ENCODE peak calls at places on chromosomes 2 and 18, in five cellular contexts. One of them, this sample, is unnamed. For H3K4me1, the result is how much of the 10 kb centered on the place peaks cover.

GRCh38 chr2:190953257-190953656 is 60.7 kb downstream of the STAT1 start:
- DNase-seq in CD8-positive, alpha-beta memory T cell: no peak
- DNase-seq in left lung: no peak
- DNase-seq in adrenal gland: no peak
- DNase-seq in prostate gland: no peak
- DNase-seq in this sample: no peak

GRCh38 chr18:11937874-11938478 is 29.9 kb upstream of the MPPE1 start:
- DNase-seq in prostate gland: peak
- DNase-seq in left lung: peak
- DNase-seq in adrenal gland: peak
- DNase-seq in CD8-positive, alpha-beta memory T cell: peak
- DNase-seq in this sample: peak

GRCh38 chr2:119888673-119889072 is 124.2 kb upstream of the EPB41L5 start:
- DNase-seq in prostate gland: no peak
- DNase-seq in left lung: no peak
- DNase-seq in CD8-positive, alpha-beta memory T cell: no peak
- DNase-seq in adrenal gland: no peak
- DNase-seq in this sample: no peak

GRCh38 chr18:38256366-38256765 is 690.8 kb upstream of the CELF4 start:
- DNase-seq in prostate gland: no peak
- DNase-seq in CD8-positive, alpha-beta memory T cell: no peak
- DNase-seq in adrenal gland: no peak
- DNase-seq in left lung: no peak
- DNase-seq in this sample: no peak

GRCh38 chr2:110682267-110682666 is 4.4 kb upstream of the BUB1 start:
- DNase-seq in prostate gland: no peak
- DNase-seq in left lung: no peak
- DNase-seq in adrenal gland: no peak
- DNase-seq in CD8-positive, alpha-beta memory T cell: no peak
- DNase-seq in this sample: no peak

GRCh38 chr2:5673861-5674240 is 18.3 kb upstream of the SOX11 start:
- DNase-seq in left lung: no peak
- DNase-seq in adrenal gland: no peak
- DNase-seq in prostate gland: no peak
- DNase-seq in CD8-positive, alpha-beta memory T cell: no peak
- DNase-seq in this sample: no peak

GRCh38 chr2:98875081-98875728 is 60.8 kb downstream of the CRACDL start:
- DNase-seq in CD8-positive, alpha-beta memory T cell: no peak
- DNase-seq in adrenal gland: no peak
- DNase-seq in left lung: no peak
- DNase-seq in prostate gland: no peak
- DNase-seq in this sample: no peak

GRCh38 chr2:218224206-218224605 is 7.2 kb downstream of the ARPC2 start:
- DNase-seq in CD8-positive, alpha-beta memory T cell: no peak
- DNase-seq in left lung: no peak
- DNase-seq in adrenal gland: no peak
- DNase-seq in prostate gland: no peak
- DNase-seq in this sample: no peak

GRCh38 chr18:69567813-69568488 is 167.3 kb downstream of the DOK6 start:
- DNase-seq in CD8-positive, alpha-beta memory T cell: no peak
- DNase-seq in adrenal gland: no peak
- DNase-seq in left lung: peak
- DNase-seq in prostate gland: no peak
- DNase-seq in this sample: no peak

GRCh38 chr2:191636235-191636543 is 41.7 kb upstream of the NABP1 start:
- DNase-seq in adrenal gland: no peak
- DNase-seq in left lung: no peak
- DNase-seq in prostate gland: no peak
- DNase-seq in CD8-positive, alpha-beta memory T cell: no peak
- DNase-seq in this sample: no peak

GRCh38 chr2:133888107-133888506 is 319.8 kb upstream of the NCKAP5 start:
- DNase-seq in adrenal gland: no peak
- DNase-seq in prostate gland: no peak
- DNase-seq in CD8-positive, alpha-beta memory T cell: no peak
- DNase-seq in left lung: no peak
- DNase-seq in this sample: no peak

GRCh38 chr2:16948073-16948472 is 282.4 kb upstream of the CYRIA start:
- DNase-seq in adrenal gland: no peak
- DNase-seq in left lung: no peak
- DNase-seq in CD8-positive, alpha-beta memory T cell: no peak
- DNase-seq in prostate gland: no peak
- DNase-seq in this sample: no peak

GRCh38 chr2:233764264-233764663 is 4.2 kb downstream of the UGT1A1 start:
- DNase-seq in adrenal gland: no peak
- DNase-seq in prostate gland: no peak
- DNase-seq in left lung: no peak
- DNase-seq in CD8-positive, alpha-beta memory T cell: no peak
- DNase-seq in this sample: no peak

GRCh38 chr2:692767-693166 is 15.6 kb upstream of the TMEM18 start:
- DNase-seq in prostate gland: no peak
- DNase-seq in CD8-positive, alpha-beta memory T cell: no peak
- DNase-seq in adrenal gland: no peak
- DNase-seq in left lung: peak
- DNase-seq in this sample: no peak

GRCh38 chr2:35606394-35606793 is 749.2 kb upstream of the CRIM1 start:
- DNase-seq in prostate gland: no peak
- DNase-seq in left lung: no peak
- DNase-seq in adrenal gland: no peak
- DNase-seq in CD8-positive, alpha-beta memory T cell: no peak
- DNase-seq in this sample: no peak

GRCh38 chr18:27656167-27656778 is 471.2 kb upstream of the CHST9 start:
- DNase-seq in prostate gland: no peak
- DNase-seq in CD8-positive, alpha-beta memory T cell: no peak
- DNase-seq in adrenal gland: no peak
- DNase-seq in left lung: no peak
- DNase-seq in this sample: no peak

GRCh38 chr2:232632904-232633412 is 446 bp upstream of the EFHD1 start:
- DNase-seq in left lung: peak
- DNase-seq in prostate gland: no peak
- DNase-seq in adrenal gland: no peak
- DNase-seq in CD8-positive, alpha-beta memory T cell: no peak
- DNase-seq in this sample: peak

GRCh38 chr18:2653467-2653866 is 2.1 kb upstream of the SMCHD1 start:
- DNase-seq in prostate gland: no peak
- DNase-seq in adrenal gland: no peak
- DNase-seq in left lung: no peak
- DNase-seq in CD8-positive, alpha-beta memory T cell: no peak
- DNase-seq in this sample: no peak

GRCh38 chr2:102084651-102085050 is 57.9 kb upstream of the IL1R1 start:
- DNase-seq in prostate gland: no peak
- DNase-seq in left lung: no peak
- DNase-seq in adrenal gland: no peak
- DNase-seq in CD8-positive, alpha-beta memory T cell: no peak
- DNase-seq in this sample: no peak

GRCh38 chr2:219247678-219248642 is 2.7 kb downstream of the STK16 start:
- DNase-seq in CD8-positive, alpha-beta memory T cell: peak
- DNase-seq in prostate gland: no peak
- DNase-seq in adrenal gland: no peak
- DNase-seq in left lung: no peak
- DNase-seq in this sample: peak

GRCh38 chr18:75346671-75347070 is 80.8 kb downstream of the SMIM21 start:
- DNase-seq in CD8-positive, alpha-beta memory T cell: no peak
- DNase-seq in prostate gland: no peak
- DNase-seq in left lung: no peak
- DNase-seq in adrenal gland: no peak
- DNase-seq in this sample: no peak

GRCh38 chr2:74286725-74287124 is 56.5 kb downstream of the SLC4A5 start:
- DNase-seq in CD8-positive, alpha-beta memory T cell: no peak
- DNase-seq in left lung: no peak
- DNase-seq in adrenal gland: no peak
- DNase-seq in prostate gland: no peak
- DNase-seq in this sample: no peak

GRCh38 chr2:199458806-199459285 is 1.1 kb upstream of the SATB2 start:
- DNase-seq in adrenal gland: no peak
- DNase-seq in left lung: peak
- DNase-seq in CD8-positive, alpha-beta memory T cell: no peak
- DNase-seq in prostate gland: no peak
- DNase-seq in this sample: peak

GRCh38 chr2:199458017-199458805 is 472 bp upstream of the SATB2 start:
- DNase-seq in prostate gland: no peak
- DNase-seq in CD8-positive, alpha-beta memory T cell: no peak
- DNase-seq in left lung: peak
- DNase-seq in adrenal gland: peak
- DNase-seq in this sample: peak

GRCh38 chr2:199460808-199461454 is 3.2 kb upstream of the SATB2 start:
- DNase-seq in adrenal gland: no peak
- DNase-seq in CD8-positive, alpha-beta memory T cell: no peak
- DNase-seq in left lung: no peak
- DNase-seq in prostate gland: no peak
- DNase-seq in this sample: no peak

GRCh38 chr2:199460101-199460671 is 2.4 kb upstream of the SATB2 start:
- DNase-seq in left lung: no peak
- DNase-seq in prostate gland: no peak
- DNase-seq in adrenal gland: no peak
- DNase-seq in CD8-positive, alpha-beta memory T cell: no peak
- DNase-seq in this sample: no peak

DNA sequence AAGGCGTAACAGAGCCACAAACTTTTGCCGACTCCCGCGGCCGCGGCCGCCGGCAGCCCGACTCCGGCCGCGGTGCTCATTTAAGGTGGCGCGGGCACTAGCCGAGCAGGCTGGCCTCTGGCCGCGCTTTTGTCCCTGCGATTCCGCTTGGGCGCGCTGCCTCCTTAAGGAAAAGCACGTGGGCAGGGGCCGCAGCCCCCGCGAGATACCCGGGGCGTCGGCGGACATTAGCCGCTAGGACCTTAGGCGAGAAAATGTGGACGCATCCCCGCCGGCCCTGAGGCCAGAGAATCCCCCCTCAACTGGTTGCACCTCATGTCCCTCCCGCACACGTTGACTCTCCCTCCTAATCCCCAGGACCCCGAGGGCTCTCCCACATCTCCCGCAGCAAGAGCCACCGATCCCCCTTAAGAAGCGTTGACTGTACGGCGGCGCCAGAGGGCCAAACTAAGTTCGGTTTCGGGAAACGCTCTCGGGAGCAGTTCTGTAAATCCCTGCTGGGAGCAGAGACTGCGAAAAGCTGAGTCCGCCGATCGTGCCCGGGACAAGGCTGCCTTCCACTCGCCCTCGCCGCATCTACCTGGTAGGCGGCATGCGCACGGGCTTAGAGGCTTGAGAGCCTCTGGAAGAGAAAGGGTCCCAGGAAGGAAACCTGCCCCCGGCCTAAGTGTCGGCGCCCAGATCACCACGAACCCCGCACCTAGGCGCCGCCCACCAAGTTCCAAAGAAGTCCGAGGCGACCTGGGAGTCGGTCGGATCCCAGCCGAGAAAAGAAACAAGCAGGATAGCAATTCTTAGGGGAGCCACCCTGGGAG is 1.8 kb upstream of the SATB2 start:
- DNase-seq in prostate gland: peak
- DNase-seq in adrenal gland: peak
- DNase-seq in CD8-positive, alpha-beta memory T cell: peak
- DNase-seq in left lung: peak
- DNase-seq in this sample: peak
- H3K4me1 ChIP-seq in prostate gland: under half
- H3K4me1 ChIP-seq in adrenal gland: under half
- H3K4me1 ChIP-seq in CD8-positive, alpha-beta memory T cell: under half
- H3K4me1 ChIP-seq in left lung: half or more
- H3K4me1 ChIP-seq in this sample: under half

GRCh38 chr18:62876106-62876505 is 160.8 kb downstream of the PHLPP1 start:
- DNase-seq in left lung: no peak
- DNase-seq in CD8-positive, alpha-beta memory T cell: no peak
- DNase-seq in adrenal gland: no peak
- DNase-seq in prostate gland: no peak
- DNase-seq in this sample: no peak

GRCh38 chr18:62880034-62880433 is 164.7 kb downstream of the PHLPP1 start:
- DNase-seq in CD8-positive, alpha-beta memory T cell: no peak
- DNase-seq in adrenal gland: no peak
- DNase-seq in prostate gland: no peak
- DNase-seq in left lung: no peak
- DNase-seq in this sample: no peak

GRCh38 chr18:62876828-62877227 is 161.5 kb downstream of the PHLPP1 start:
- DNase-seq in CD8-positive, alpha-beta memory T cell: no peak
- DNase-seq in left lung: no peak
- DNase-seq in prostate gland: no peak
- DNase-seq in adrenal gland: no peak
- DNase-seq in this sample: no peak

GRCh38 chr18:62877448-62878221 is 162.3 kb downstream of the PHLPP1 start:
- DNase-seq in adrenal gland: no peak
- DNase-seq in CD8-positive, alpha-beta memory T cell: no peak
- DNase-seq in prostate gland: no peak
- DNase-seq in left lung: no peak
- DNase-seq in this sample: no peak

GRCh38 chr18:62878305-62878704 is 163.0 kb downstream of the PHLPP1 start:
- DNase-seq in CD8-positive, alpha-beta memory T cell: no peak
- DNase-seq in prostate gland: no peak
- DNase-seq in adrenal gland: no peak
- DNase-seq in left lung: no peak
- DNase-seq in this sample: no peak
- H3K27ac ChIP-seq in CD8-positive, alpha-beta memory T cell: no peak
- H3K27ac ChIP-seq in prostate gland: no peak
- H3K27ac ChIP-seq in adrenal gland: no peak
- H3K27ac ChIP-seq in left lung: no peak
- H3K27ac ChIP-seq in this sample: no peak

GRCh38 chr2:37667704-37668103 is 3.7 kb downstream of the CDC42EP3 start:
- DNase-seq in CD8-positive, alpha-beta memory T cell: no peak
- DNase-seq in left lung: no peak
- DNase-seq in prostate gland: no peak
- DNase-seq in adrenal gland: no peak
- DNase-seq in this sample: no peak
- H3K4me3 ChIP-seq in CD8-positive, alpha-beta memory T cell: no peak
- H3K4me3 ChIP-seq in left lung: no peak
- H3K4me3 ChIP-seq in prostate gland: no peak
- H3K4me3 ChIP-seq in adrenal gland: no peak
- H3K4me3 ChIP-seq in this sample: no peak

DNA sequence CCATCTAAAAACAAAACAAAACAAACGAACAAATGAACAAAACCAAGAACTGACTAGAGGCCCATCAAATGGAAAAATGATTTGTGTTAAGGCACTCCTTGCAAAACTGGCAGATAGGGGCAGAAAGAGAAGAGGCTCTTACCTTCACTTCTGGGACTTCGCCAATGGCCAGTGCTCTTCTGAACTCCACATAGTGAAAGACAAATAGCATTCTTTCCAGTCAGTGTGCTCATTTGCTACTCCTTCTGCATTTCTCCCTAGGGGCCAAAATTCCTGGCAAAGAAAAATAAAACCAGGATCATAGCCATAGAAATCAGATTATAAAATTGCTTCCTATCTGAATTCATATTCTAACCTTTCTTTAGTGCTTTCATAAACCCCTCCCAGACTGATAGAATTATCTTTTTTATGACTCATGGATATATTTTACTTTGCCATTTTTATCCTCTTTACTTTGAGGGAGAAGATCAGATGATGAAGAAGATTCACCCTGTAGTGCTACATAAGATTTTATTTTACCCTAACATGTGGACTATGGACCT is 56.9 kb upstream of the PELI1 start:
- DNase-seq in prostate gland: no peak
- DNase-seq in left lung: no peak
- DNase-seq in adrenal gland: no peak
- DNase-seq in CD8-positive, alpha-beta memory T cell: no peak
- DNase-seq in this sample: no peak
- H3K4me1 ChIP-seq in prostate gland: under half
- H3K4me1 ChIP-seq in left lung: under half
- H3K4me1 ChIP-seq in adrenal gland: under half
- H3K4me1 ChIP-seq in CD8-positive, alpha-beta memory T cell: under half
- H3K4me1 ChIP-seq in this sample: under half